ENCODE peak calls at places on chromosomes 11 and 22, in ten cellular contexts. One of them, this sample, is unnamed.
A peak's percentile ranks its signal among the peaks of the same experiment; 100 is the strongest.

GRCh38 chr11:127493330-127493729 is 492.8 kb upstream of the KIRREL3 start:
- DNase-seq in fibroblast of mammary gland: no peak
- DNase-seq in stimulated activated CD4-positive, alpha-beta T cell treated with anti-CD3 and anti-CD28 coated beads, Interleukin-4, amount 100 ng/mL, for 1 hour: no peak
- DNase-seq in sigmoid colon: no peak
- DNase-seq in neural progenitor cell: peak; percentile 45
- DNase-seq in C1 segment of cervical spinal cord: no peak
- DNase-seq in stimulated activated naive CD4-positive, alpha-beta T cell: no peak
- DNase-seq in BJ: no peak
- DNase-seq in AG09319: no peak
- DNase-seq in CD8-positive, alpha-beta T cell: no peak
- DNase-seq in this sample: peak; percentile 2

GRCh38 chr22:19287889-19288288 is 3.6 kb downstream of the CLTCL1 start:
- DNase-seq in fibroblast of mammary gland: peak; percentile 81
- DNase-seq in stimulated activated CD4-positive, alpha-beta T cell treated with anti-CD3 and anti-CD28 coated beads, Interleukin-4, amount 100 ng/mL, for 1 hour: no peak
- DNase-seq in sigmoid colon: no peak
- DNase-seq in neural progenitor cell: no peak
- DNase-seq in C1 segment of cervical spinal cord: no peak
- DNase-seq in stimulated activated naive CD4-positive, alpha-beta T cell: no peak
- DNase-seq in BJ: peak; percentile 51
- DNase-seq in AG09319: peak; percentile 37
- DNase-seq in CD8-positive, alpha-beta T cell: no peak
- DNase-seq in this sample: no peak

GRCh38 chr11:73585834-73586575 is 11.9 kb downstream of the FAM168A start:
- DNase-seq in fibroblast of mammary gland: peak; percentile 70
- DNase-seq in stimulated activated CD4-positive, alpha-beta T cell treated with anti-CD3 and anti-CD28 coated beads, Interleukin-4, amount 100 ng/mL, for 1 hour: no peak
- DNase-seq in sigmoid colon: no peak
- DNase-seq in neural progenitor cell: no peak
- DNase-seq in C1 segment of cervical spinal cord: no peak
- DNase-seq in stimulated activated naive CD4-positive, alpha-beta T cell: no peak
- DNase-seq in BJ: no peak
- DNase-seq in AG09319: no peak
- DNase-seq in CD8-positive, alpha-beta T cell: no peak
- DNase-seq in this sample: no peak

GRCh38 chr22:46055176-46055850 is 78.4 kb upstream of the WNT7B start:
- DNase-seq in fibroblast of mammary gland: peak; percentile 43
- DNase-seq in stimulated activated CD4-positive, alpha-beta T cell treated with anti-CD3 and anti-CD28 coated beads, Interleukin-4, amount 100 ng/mL, for 1 hour: no peak
- DNase-seq in sigmoid colon: peak; percentile 83
- DNase-seq in neural progenitor cell: no peak
- DNase-seq in C1 segment of cervical spinal cord: no peak
- DNase-seq in stimulated activated naive CD4-positive, alpha-beta T cell: no peak
- DNase-seq in BJ: no peak
- DNase-seq in AG09319: no peak
- DNase-seq in CD8-positive, alpha-beta T cell: no peak
- DNase-seq in this sample: peak; percentile 69

GRCh38 chr11:43644626-43645299 is 35.8 kb upstream of the HSD17B12 start:
- DNase-seq in fibroblast of mammary gland: peak; percentile 52
- DNase-seq in stimulated activated CD4-positive, alpha-beta T cell treated with anti-CD3 and anti-CD28 coated beads, Interleukin-4, amount 100 ng/mL, for 1 hour: no peak
- DNase-seq in sigmoid colon: no peak
- DNase-seq in neural progenitor cell: no peak
- DNase-seq in C1 segment of cervical spinal cord: no peak
- DNase-seq in stimulated activated naive CD4-positive, alpha-beta T cell: no peak
- DNase-seq in BJ: no peak
- DNase-seq in AG09319: no peak
- DNase-seq in CD8-positive, alpha-beta T cell: no peak
- DNase-seq in this sample: no peak

GRCh38 chr11:101439488-101439887 is 144.3 kb downstream of the TRPC6 start:
- DNase-seq in fibroblast of mammary gland: no peak
- DNase-seq in stimulated activated CD4-positive, alpha-beta T cell treated with anti-CD3 and anti-CD28 coated beads, Interleukin-4, amount 100 ng/mL, for 1 hour: no peak
- DNase-seq in sigmoid colon: no peak
- DNase-seq in neural progenitor cell: no peak
- DNase-seq in C1 segment of cervical spinal cord: no peak
- DNase-seq in stimulated activated naive CD4-positive, alpha-beta T cell: no peak
- DNase-seq in BJ: no peak
- DNase-seq in AG09319: no peak
- DNase-seq in CD8-positive, alpha-beta T cell: no peak
- DNase-seq in this sample: no peak

GRCh38 chr11:59207988-59208432 is 4.7 kb downstream of the MPEG1 start:
- DNase-seq in fibroblast of mammary gland: peak; percentile 70
- DNase-seq in stimulated activated CD4-positive, alpha-beta T cell treated with anti-CD3 and anti-CD28 coated beads, Interleukin-4, amount 100 ng/mL, for 1 hour: peak; percentile 37
- DNase-seq in sigmoid colon: no peak
- DNase-seq in neural progenitor cell: peak; percentile 62
- DNase-seq in C1 segment of cervical spinal cord: peak; percentile 23
- DNase-seq in stimulated activated naive CD4-positive, alpha-beta T cell: peak; percentile 34
- DNase-seq in BJ: peak; percentile 39
- DNase-seq in AG09319: no peak
- DNase-seq in CD8-positive, alpha-beta T cell: no peak
- DNase-seq in this sample: peak; percentile 62

GRCh38 chr22:38758276-38758945 is 2.6 kb upstream of the SUN2 start:
- DNase-seq in fibroblast of mammary gland: no peak
- DNase-seq in stimulated activated CD4-positive, alpha-beta T cell treated with anti-CD3 and anti-CD28 coated beads, Interleukin-4, amount 100 ng/mL, for 1 hour: peak; percentile 80
- DNase-seq in sigmoid colon: no peak
- DNase-seq in neural progenitor cell: no peak
- DNase-seq in C1 segment of cervical spinal cord: no peak
- DNase-seq in stimulated activated naive CD4-positive, alpha-beta T cell: peak; percentile 82
- DNase-seq in BJ: no peak
- DNase-seq in AG09319: no peak
- DNase-seq in CD8-positive, alpha-beta T cell: peak; percentile 40
- DNase-seq in this sample: no peak

GRCh38 chr11:75453916-75454655 is 21.1 kb upstream of the KLHL35 start:
- DNase-seq in fibroblast of mammary gland: peak; percentile 87
- DNase-seq in stimulated activated CD4-positive, alpha-beta T cell treated with anti-CD3 and anti-CD28 coated beads, Interleukin-4, amount 100 ng/mL, for 1 hour: no peak
- DNase-seq in sigmoid colon: no peak
- DNase-seq in neural progenitor cell: no peak
- DNase-seq in C1 segment of cervical spinal cord: no peak
- DNase-seq in stimulated activated naive CD4-positive, alpha-beta T cell: no peak
- DNase-seq in BJ: peak; percentile 68
- DNase-seq in AG09319: peak; percentile 60
- DNase-seq in CD8-positive, alpha-beta T cell: no peak
- DNase-seq in this sample: peak; percentile 92

GRCh38 chr11:103947566-103947919 is 88.9 kb upstream of the DDI1 start:
- DNase-seq in fibroblast of mammary gland: peak; percentile 88
- DNase-seq in stimulated activated CD4-positive, alpha-beta T cell treated with anti-CD3 and anti-CD28 coated beads, Interleukin-4, amount 100 ng/mL, for 1 hour: no peak
- DNase-seq in sigmoid colon: no peak
- DNase-seq in neural progenitor cell: no peak
- DNase-seq in C1 segment of cervical spinal cord: no peak
- DNase-seq in stimulated activated naive CD4-positive, alpha-beta T cell: no peak
- DNase-seq in BJ: peak; percentile 58
- DNase-seq in AG09319: peak; percentile 69
- DNase-seq in CD8-positive, alpha-beta T cell: no peak
- DNase-seq in this sample: no peak

GRCh38 chr22:40525250-40525884 is 111.2 kb downstream of the MRTFA start:
- DNase-seq in fibroblast of mammary gland: peak; percentile 67
- DNase-seq in stimulated activated CD4-positive, alpha-beta T cell treated with anti-CD3 and anti-CD28 coated beads, Interleukin-4, amount 100 ng/mL, for 1 hour: peak; percentile 78
- DNase-seq in sigmoid colon: no peak
- DNase-seq in neural progenitor cell: peak; percentile 41
- DNase-seq in C1 segment of cervical spinal cord: no peak
- DNase-seq in stimulated activated naive CD4-positive, alpha-beta T cell: peak; percentile 78
- DNase-seq in BJ: no peak
- DNase-seq in AG09319: no peak
- DNase-seq in CD8-positive, alpha-beta T cell: peak; percentile 50
- DNase-seq in this sample: no peak

GRCh38 chr11:130473795-130474377 is 25.4 kb downstream of the ADAMTS15 start:
- DNase-seq in fibroblast of mammary gland: no peak
- DNase-seq in stimulated activated CD4-positive, alpha-beta T cell treated with anti-CD3 and anti-CD28 coated beads, Interleukin-4, amount 100 ng/mL, for 1 hour: no peak
- DNase-seq in sigmoid colon: no peak
- DNase-seq in neural progenitor cell: no peak
- DNase-seq in C1 segment of cervical spinal cord: no peak
- DNase-seq in stimulated activated naive CD4-positive, alpha-beta T cell: no peak
- DNase-seq in BJ: no peak
- DNase-seq in AG09319: no peak
- DNase-seq in CD8-positive, alpha-beta T cell: no peak
- DNase-seq in this sample: no peak

GRCh38 chr11:78426845-78427244 is 9.2 kb upstream of the GAB2 start:
- DNase-seq in fibroblast of mammary gland: no peak
- DNase-seq in stimulated activated CD4-positive, alpha-beta T cell treated with anti-CD3 and anti-CD28 coated beads, Interleukin-4, amount 100 ng/mL, for 1 hour: no peak
- DNase-seq in sigmoid colon: no peak
- DNase-seq in neural progenitor cell: no peak
- DNase-seq in C1 segment of cervical spinal cord: no peak
- DNase-seq in stimulated activated naive CD4-positive, alpha-beta T cell: no peak
- DNase-seq in BJ: no peak
- DNase-seq in AG09319: no peak
- DNase-seq in CD8-positive, alpha-beta T cell: no peak
- DNase-seq in this sample: no peak

GRCh38 chr11:43547900-43548381 is 132.6 kb upstream of the HSD17B12 start:
- DNase-seq in fibroblast of mammary gland: peak; percentile 15
- DNase-seq in stimulated activated CD4-positive, alpha-beta T cell treated with anti-CD3 and anti-CD28 coated beads, Interleukin-4, amount 100 ng/mL, for 1 hour: peak; percentile 16
- DNase-seq in sigmoid colon: no peak
- DNase-seq in neural progenitor cell: peak; percentile 47
- DNase-seq in C1 segment of cervical spinal cord: no peak
- DNase-seq in stimulated activated naive CD4-positive, alpha-beta T cell: no peak
- DNase-seq in BJ: no peak
- DNase-seq in AG09319: no peak
- DNase-seq in CD8-positive, alpha-beta T cell: no peak
- DNase-seq in this sample: peak; percentile 72

GRCh38 chr22:42648368-42649260 is 578 bp downstream of the CYB5R3 start:
- DNase-seq in fibroblast of mammary gland: peak; percentile 24
- DNase-seq in stimulated activated CD4-positive, alpha-beta T cell treated with anti-CD3 and anti-CD28 coated beads, Interleukin-4, amount 100 ng/mL, for 1 hour: no peak
- DNase-seq in sigmoid colon: no peak
- DNase-seq in neural progenitor cell: no peak
- DNase-seq in C1 segment of cervical spinal cord: peak; percentile 51
- DNase-seq in stimulated activated naive CD4-positive, alpha-beta T cell: peak; percentile 52
- DNase-seq in BJ: no peak
- DNase-seq in AG09319: no peak
- DNase-seq in CD8-positive, alpha-beta T cell: peak; percentile 15
- DNase-seq in this sample: peak; percentile 29

GRCh38 chr22:29302681-29303465 is 3.6 kb upstream of the GAS2L1 start:
- DNase-seq in fibroblast of mammary gland: no peak
- DNase-seq in stimulated activated CD4-positive, alpha-beta T cell treated with anti-CD3 and anti-CD28 coated beads, Interleukin-4, amount 100 ng/mL, for 1 hour: no peak
- DNase-seq in sigmoid colon: no peak
- DNase-seq in neural progenitor cell: no peak
- DNase-seq in C1 segment of cervical spinal cord: no peak
- DNase-seq in stimulated activated naive CD4-positive, alpha-beta T cell: no peak
- DNase-seq in BJ: no peak
- DNase-seq in AG09319: no peak
- DNase-seq in CD8-positive, alpha-beta T cell: no peak
- DNase-seq in this sample: no peak

GRCh38 chr11:68159161-68159560 is 38.0 kb upstream of the CHKA start:
- DNase-seq in fibroblast of mammary gland: no peak
- DNase-seq in stimulated activated CD4-positive, alpha-beta T cell treated with anti-CD3 and anti-CD28 coated beads, Interleukin-4, amount 100 ng/mL, for 1 hour: no peak
- DNase-seq in sigmoid colon: no peak
- DNase-seq in neural progenitor cell: peak; percentile 68
- DNase-seq in C1 segment of cervical spinal cord: no peak
- DNase-seq in stimulated activated naive CD4-positive, alpha-beta T cell: no peak
- DNase-seq in BJ: no peak
- DNase-seq in AG09319: no peak
- DNase-seq in CD8-positive, alpha-beta T cell: no peak
- DNase-seq in this sample: no peak

GRCh38 chr22:37309221-37310074 is 27.1 kb downstream of the CYTH4 start:
- DNase-seq in fibroblast of mammary gland: no peak
- DNase-seq in stimulated activated CD4-positive, alpha-beta T cell treated with anti-CD3 and anti-CD28 coated beads, Interleukin-4, amount 100 ng/mL, for 1 hour: no peak
- DNase-seq in sigmoid colon: no peak
- DNase-seq in neural progenitor cell: no peak
- DNase-seq in C1 segment of cervical spinal cord: no peak
- DNase-seq in stimulated activated naive CD4-positive, alpha-beta T cell: peak; percentile 67
- DNase-seq in BJ: no peak
- DNase-seq in AG09319: no peak
- DNase-seq in CD8-positive, alpha-beta T cell: no peak
- DNase-seq in this sample: no peak

GRCh38 chr11:104705475-104706195 is 192.6 kb downstream of the CASP12 start:
- DNase-seq in fibroblast of mammary gland: no peak
- DNase-seq in stimulated activated CD4-positive, alpha-beta T cell treated with anti-CD3 and anti-CD28 coated beads, Interleukin-4, amount 100 ng/mL, for 1 hour: peak; percentile 46
- DNase-seq in sigmoid colon: no peak
- DNase-seq in neural progenitor cell: no peak
- DNase-seq in C1 segment of cervical spinal cord: no peak
- DNase-seq in stimulated activated naive CD4-positive, alpha-beta T cell: peak; percentile 88
- DNase-seq in BJ: no peak
- DNase-seq in AG09319: no peak
- DNase-seq in CD8-positive, alpha-beta T cell: peak; percentile 34
- DNase-seq in this sample: peak; percentile 58

GRCh38 chr11:121606354-121606753 is 153.6 kb upstream of the SORL1-AS1 start:
- DNase-seq in fibroblast of mammary gland: no peak
- DNase-seq in stimulated activated CD4-positive, alpha-beta T cell treated with anti-CD3 and anti-CD28 coated beads, Interleukin-4, amount 100 ng/mL, for 1 hour: no peak
- DNase-seq in sigmoid colon: no peak
- DNase-seq in neural progenitor cell: no peak
- DNase-seq in C1 segment of cervical spinal cord: no peak
- DNase-seq in stimulated activated naive CD4-positive, alpha-beta T cell: no peak
- DNase-seq in BJ: no peak
- DNase-seq in AG09319: no peak
- DNase-seq in CD8-positive, alpha-beta T cell: no peak
- DNase-seq in this sample: no peak

GRCh38 chr22:43777204-43777671 is 34.9 kb downstream of the EFCAB6 start:
- DNase-seq in fibroblast of mammary gland: peak; percentile 84
- DNase-seq in stimulated activated CD4-positive, alpha-beta T cell treated with anti-CD3 and anti-CD28 coated beads, Interleukin-4, amount 100 ng/mL, for 1 hour: no peak
- DNase-seq in sigmoid colon: no peak
- DNase-seq in neural progenitor cell: no peak
- DNase-seq in C1 segment of cervical spinal cord: no peak
- DNase-seq in stimulated activated naive CD4-positive, alpha-beta T cell: no peak
- DNase-seq in BJ: peak; percentile 71
- DNase-seq in AG09319: peak; percentile 48
- DNase-seq in CD8-positive, alpha-beta T cell: no peak
- DNase-seq in this sample: no peak

GRCh38 chr22:37533995-37534394 is 14.8 kb upstream of the CARD10 start:
- DNase-seq in fibroblast of mammary gland: peak; percentile 87
- DNase-seq in stimulated activated CD4-positive, alpha-beta T cell treated with anti-CD3 and anti-CD28 coated beads, Interleukin-4, amount 100 ng/mL, for 1 hour: no peak
- DNase-seq in sigmoid colon: no peak
- DNase-seq in neural progenitor cell: no peak
- DNase-seq in C1 segment of cervical spinal cord: no peak
- DNase-seq in stimulated activated naive CD4-positive, alpha-beta T cell: no peak
- DNase-seq in BJ: no peak
- DNase-seq in AG09319: no peak
- DNase-seq in CD8-positive, alpha-beta T cell: no peak
- DNase-seq in this sample: no peak

GRCh38 chr11:114604179-114604813 is 8.7 kb upstream of the NXPE4 start:
- DNase-seq in fibroblast of mammary gland: no peak
- DNase-seq in stimulated activated CD4-positive, alpha-beta T cell treated with anti-CD3 and anti-CD28 coated beads, Interleukin-4, amount 100 ng/mL, for 1 hour: no peak
- DNase-seq in sigmoid colon: no peak
- DNase-seq in neural progenitor cell: no peak
- DNase-seq in C1 segment of cervical spinal cord: no peak
- DNase-seq in stimulated activated naive CD4-positive, alpha-beta T cell: no peak
- DNase-seq in BJ: no peak
- DNase-seq in AG09319: no peak
- DNase-seq in CD8-positive, alpha-beta T cell: no peak
- DNase-seq in this sample: no peak

GRCh38 chr11:71188073-71188472 is 64.3 kb downstream of the SHANK2 start:
- DNase-seq in fibroblast of mammary gland: no peak
- DNase-seq in stimulated activated CD4-positive, alpha-beta T cell treated with anti-CD3 and anti-CD28 coated beads, Interleukin-4, amount 100 ng/mL, for 1 hour: no peak
- DNase-seq in sigmoid colon: peak; percentile 36
- DNase-seq in neural progenitor cell: no peak
- DNase-seq in C1 segment of cervical spinal cord: no peak
- DNase-seq in stimulated activated naive CD4-positive, alpha-beta T cell: no peak
- DNase-seq in BJ: no peak
- DNase-seq in AG09319: no peak
- DNase-seq in CD8-positive, alpha-beta T cell: no peak
- DNase-seq in this sample: no peak

GRCh38 chr11:71451596-71452353 is 1.2 kb upstream of the NADSYN1 start:
- DNase-seq in fibroblast of mammary gland: no peak
- DNase-seq in stimulated activated CD4-positive, alpha-beta T cell treated with anti-CD3 and anti-CD28 coated beads, Interleukin-4, amount 100 ng/mL, for 1 hour: no peak
- DNase-seq in sigmoid colon: peak; percentile 56
- DNase-seq in neural progenitor cell: peak; percentile 44
- DNase-seq in C1 segment of cervical spinal cord: no peak
- DNase-seq in stimulated activated naive CD4-positive, alpha-beta T cell: no peak
- DNase-seq in BJ: no peak
- DNase-seq in AG09319: no peak
- DNase-seq in CD8-positive, alpha-beta T cell: no peak
- DNase-seq in this sample: peak; percentile 80

This sample was measured in G401.